ENCODE peak calls at places on chromosomes 11 and 22, in seven cellular contexts. One of them, this sample, is unnamed.

GRCh38 chr11:4459470-4459869 is 10.4 kb downstream of the OR52K2 start:
- DNase-seq in activated CD4-positive, alpha-beta T cell treated with anti-CD3 and anti-CD28 coated beads, Interleukin-2, amount 50 U/mL, for 4 hours: no peak
- DNase-seq in skeletal muscle cell: peak; percentile 9
- DNase-seq in epithelial cell of esophagus: peak; percentile 59
- DNase-seq in pancreas: no peak
- DNase-seq in foreskin melanocyte: no peak
- DNase-seq in ascending aorta: no peak
- DNase-seq in this sample: no peak

GRCh38 chr11:123678246-123678645 is 23.8 kb upstream of the SCN3B start:
- DNase-seq in activated CD4-positive, alpha-beta T cell treated with anti-CD3 and anti-CD28 coated beads, Interleukin-2, amount 50 U/mL, for 4 hours: no peak
- DNase-seq in skeletal muscle cell: no peak
- DNase-seq in epithelial cell of esophagus: peak; percentile 86
- DNase-seq in pancreas: no peak
- DNase-seq in foreskin melanocyte: no peak
- DNase-seq in ascending aorta: no peak
- DNase-seq in this sample: no peak

GRCh38 chr11:69166186-69167115 is 10.7 kb downstream of the SMIM38 start:
- DNase-seq in activated CD4-positive, alpha-beta T cell treated with anti-CD3 and anti-CD28 coated beads, Interleukin-2, amount 50 U/mL, for 4 hours: peak; percentile 6
- DNase-seq in skeletal muscle cell: peak; percentile 52
- DNase-seq in epithelial cell of esophagus: peak; percentile 76
- DNase-seq in pancreas: no peak
- DNase-seq in foreskin melanocyte: peak; percentile 60
- DNase-seq in ascending aorta: peak; percentile 16
- DNase-seq in this sample: peak; percentile 76

GRCh38 chr22:49754674-49755590 is 72.7 kb downstream of the BRD1 start:
- DNase-seq in activated CD4-positive, alpha-beta T cell treated with anti-CD3 and anti-CD28 coated beads, Interleukin-2, amount 50 U/mL, for 4 hours: no peak
- DNase-seq in skeletal muscle cell: no peak
- DNase-seq in epithelial cell of esophagus: no peak
- DNase-seq in pancreas: no peak
- DNase-seq in foreskin melanocyte: no peak
- DNase-seq in ascending aorta: no peak
- DNase-seq in this sample: no peak

GRCh38 chr22:38074181-38075104 is 9.5 kb downstream of the SLC16A8 start:
- DNase-seq in activated CD4-positive, alpha-beta T cell treated with anti-CD3 and anti-CD28 coated beads, Interleukin-2, amount 50 U/mL, for 4 hours: no peak
- DNase-seq in skeletal muscle cell: no peak
- DNase-seq in epithelial cell of esophagus: peak; percentile 41
- DNase-seq in pancreas: no peak
- DNase-seq in foreskin melanocyte: no peak
- DNase-seq in ascending aorta: no peak
- DNase-seq in this sample: no peak

GRCh38 chr22:27779650-27780049 is 21.9 kb downstream of the MN1 start:
- DNase-seq in activated CD4-positive, alpha-beta T cell treated with anti-CD3 and anti-CD28 coated beads, Interleukin-2, amount 50 U/mL, for 4 hours: no peak
- DNase-seq in skeletal muscle cell: no peak
- DNase-seq in epithelial cell of esophagus: no peak
- DNase-seq in pancreas: no peak
- DNase-seq in foreskin melanocyte: no peak
- DNase-seq in ascending aorta: no peak
- DNase-seq in this sample: peak; percentile 19

GRCh38 chr11:64803846-64804345 is 882 bp upstream of the MAP4K2 start:
- DNase-seq in activated CD4-positive, alpha-beta T cell treated with anti-CD3 and anti-CD28 coated beads, Interleukin-2, amount 50 U/mL, for 4 hours: no peak
- DNase-seq in skeletal muscle cell: no peak
- DNase-seq in epithelial cell of esophagus: no peak
- DNase-seq in pancreas: no peak
- DNase-seq in foreskin melanocyte: no peak
- DNase-seq in ascending aorta: no peak
- DNase-seq in this sample: no peak

GRCh38 chr22:40709752-40710413 is 30.6 kb downstream of the MCHR1 start:
- DNase-seq in activated CD4-positive, alpha-beta T cell treated with anti-CD3 and anti-CD28 coated beads, Interleukin-2, amount 50 U/mL, for 4 hours: no peak
- DNase-seq in skeletal muscle cell: no peak
- DNase-seq in epithelial cell of esophagus: no peak
- DNase-seq in pancreas: no peak
- DNase-seq in foreskin melanocyte: peak; percentile 83
- DNase-seq in ascending aorta: no peak
- DNase-seq in this sample: no peak

This sample was measured in endothelial cell of umbilical vein.